ENCODE peak calls at places on chromosomes 5 and 9, in four cellular contexts. C, J, V and S are unnamed samples.

GRCh38 chr5:73266309-73266708 is 93.3 kb downstream of the TMEM174 start:
- DNase-seq in C (no peak), J (no peak), V (no peak), S (no peak)

GRCh38 chr9:133494636-133495326 is 15.9 kb upstream of the SLC2A6 start:
- DNase-seq in C (no peak), J (peak; percentile 16), V (no peak), S (no peak)

GRCh38 chr5:2220741-2221140 is 338.0 kb upstream of the IRX4 start:
- DNase-seq in C (no peak), J (no peak), V (no peak), S (no peak)

GRCh38 chr5:68534131-68534940 is 318.8 kb downstream of the PIK3R1 start:
- DNase-seq in C (no peak), J (peak; percentile 2), V (no peak), S (no peak)

GRCh38 chr5:172634106-172634899 is 6.8 kb upstream of the NEURL1B start:
- DNase-seq in C (no peak), J (no peak), V (no peak), S (no peak)

GRCh38 chr9:128251701-128252100 is 24.1 kb downstream of the GOLGA2 start:
- DNase-seq in C (no peak), J (no peak), V (peak; percentile 29), S (no peak)

GRCh38 chr5:32311404-32312193 is 1.1 kb downstream of the MTMR12 start:
- DNase-seq in C (no peak), J (no peak), V (no peak), S (no peak)

GRCh38 chr9:38435526-38435925 is 11.3 kb upstream of the IGFBPL1 start:
- DNase-seq in C (no peak), J (no peak), V (no peak), S (no peak)

GRCh38 chr9:86359480-86359879 is 5.3 kb upstream of the TUT7 start:
- DNase-seq in C (no peak), J (no peak), V (no peak), S (no peak)

GRCh38 chr5:79773612-79774011 is 84.0 kb downstream of the CMYA5 start:
- DNase-seq in C (no peak), J (no peak), V (no peak), S (no peak)

GRCh38 chr5:91311697-91312501 is 71.2 kb downstream of the ARRDC3 start:
- DNase-seq in C (no peak), J (peak; percentile 31), V (no peak), S (peak; percentile 23)

GRCh38 chr5:150130493-150130922 is 25.1 kb downstream of the PDGFRB start:
- DNase-seq in C (peak; percentile 63), J (no peak), V (no peak), S (no peak)

GRCh38 chr9:127122176-127123151 is at the start of gene ANGPTL2:
- DNase-seq in C (peak; percentile 91), J (peak; percentile 43), V (no peak), S (no peak)

GRCh38 chr9:68704804-68705635 is at the start of gene PIP5K1B:
- DNase-seq in C (peak; percentile 83), J (peak; percentile 70), V (peak; percentile 82), S (peak; percentile 81)

GRCh38 chr5:176793736-176794135 is 16.6 kb upstream of the UNC5A start:
- DNase-seq in C (no peak), J (no peak), V (no peak), S (no peak)

GRCh38 chr5:69364414-69364813 is 4.9 kb downstream of the AK6 start:
- DNase-seq in C (no peak), J (peak; percentile 29), V (peak; percentile 36), S (peak; percentile 28)

GRCh38 chr5:154356256-154356655 is 89.5 kb upstream of the SAP30L start:
- DNase-seq in C (no peak), J (no peak), V (no peak), S (no peak)

GRCh38 chr9:130682490-130683121 is 11.0 kb upstream of the EXOSC2 start:
- DNase-seq in C (peak; percentile 79), J (peak; percentile 62), V (peak; percentile 77), S (peak; percentile 77)

GRCh38 chr9:133707065-133707760 is 30.9 kb downstream of the SARDH start:
- DNase-seq in C (peak; percentile 8), J (no peak), V (no peak), S (no peak)

GRCh38 chr9:133716564-133717112 is 21.5 kb downstream of the SARDH start:
- DNase-seq in C (no peak), J (no peak), V (no peak), S (no peak)

GRCh38 chr9:70534058-70534457 is 119.6 kb upstream of the KLF9 start:
- DNase-seq in C (no peak), J (no peak), V (no peak), S (no peak)

GRCh38 chr5:64763948-64764503 is 4.5 kb downstream of the SREK1IP1 start:
- DNase-seq in C (no peak), J (no peak), V (no peak), S (no peak)

GRCh38 chr5:122153230-122153629 is 23.9 kb downstream of the ZNF474 start:
- DNase-seq in C (no peak), J (no peak), V (no peak), S (no peak)

GRCh38 chr5:14440598-14441401 is 140.8 kb upstream of the OTULINL start:
- DNase-seq in C (no peak), J (no peak), V (no peak), S (no peak)

GRCh38 chr9:116673375-116673774 is 13.7 kb upstream of the TRIM32 start:
- DNase-seq in C (no peak), J (no peak), V (no peak), S (no peak)

GRCh38 chr5:65101706-65102105 is 333.0 kb downstream of the CWC27 start:
- DNase-seq in C (no peak), J (no peak), V (no peak), S (no peak)

GRCh38 chr9:84955971-84956370 is 286.4 kb downstream of the NTRK2 start:
- DNase-seq in C (no peak), J (no peak), V (no peak), S (no peak)

GRCh38 chr5:181176258-181176952 is 28.6 kb downstream of the TRIM7 start:
- DNase-seq in C (no peak), J (no peak), V (no peak), S (no peak)

GRCh38 chr5:181170996-181171395 is 23.6 kb downstream of the OR2V2 start:
- DNase-seq in C (no peak), J (no peak), V (no peak), S (no peak)

GRCh38 chr5:181171782-181172181 is 24.4 kb downstream of the OR2V2 start:
- DNase-seq in C (no peak), J (no peak), V (no peak), S (no peak)

GRCh38 chr5:181173027-181173419 is 25.6 kb downstream of the OR2V2 start:
- DNase-seq in C (no peak), J (no peak), V (no peak), S (no peak)

DNA sequence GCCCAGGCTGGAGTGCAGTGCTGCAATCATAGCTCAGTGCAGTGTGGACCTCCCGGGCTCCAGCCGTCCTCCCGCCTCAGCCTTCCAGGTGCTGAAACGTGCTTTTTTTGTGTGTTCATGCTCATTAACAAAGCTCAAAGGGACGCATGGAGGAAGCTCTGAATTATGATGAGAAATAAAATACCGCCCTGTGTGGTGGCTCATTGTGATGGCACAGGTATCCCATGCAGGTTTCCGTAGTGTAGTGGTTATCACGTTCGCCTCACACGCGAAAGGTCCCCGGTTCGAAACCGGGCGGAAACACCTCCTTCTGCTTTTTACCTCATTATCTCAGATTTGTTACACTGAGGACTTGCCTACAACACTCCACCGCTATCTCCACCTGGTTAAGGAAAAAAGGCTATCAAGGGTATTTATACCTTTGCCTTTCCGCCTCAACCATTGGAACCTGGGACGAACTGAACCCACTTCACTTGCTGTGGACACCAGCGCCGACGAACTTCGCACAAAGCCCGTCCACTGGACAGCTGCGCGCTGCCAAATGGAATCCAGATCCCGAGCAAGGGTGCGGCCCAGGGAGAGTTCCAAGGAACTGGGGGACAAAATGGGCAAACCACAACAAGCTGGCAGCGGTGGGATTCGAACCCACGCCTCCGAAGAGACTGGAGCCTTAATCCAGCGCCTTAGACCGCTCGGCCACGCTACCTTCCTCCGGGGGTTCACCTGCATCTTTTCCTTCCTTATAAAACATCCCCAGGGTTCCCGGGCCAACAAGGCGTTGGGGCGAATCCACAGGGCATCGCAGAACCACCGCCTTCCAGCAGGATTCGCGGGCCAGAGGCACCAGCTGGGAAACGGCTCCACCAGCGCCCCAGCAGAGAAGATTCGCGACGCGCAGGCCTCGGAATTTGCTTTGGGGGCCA is 26.3 kb downstream of the OR2V2 start:
- DNase-seq in C (peak; percentile 92), J (peak; percentile 39), V (peak; percentile 53), S (peak; percentile 62)
- TF ChIP-seq ELF4 in C (no peak), J (no peak), V (no peak), S (no peak)

GRCh38 chr5:137254153-137254552 is 245.0 kb downstream of the SPOCK1 start:
- DNase-seq in C (no peak), J (no peak), V (no peak), S (no peak)
- TF ChIP-seq ELF4 in C (no peak), J (no peak), V (no peak), S (no peak)

GRCh38 chr9:112360047-112360804 is 19.7 kb upstream of the HSDL2 start:
- DNase-seq in C (no peak), J (no peak), V (no peak), S (no peak)

GRCh38 chr9:112366591-112366990 is 13.3 kb upstream of the HSDL2 start:
- DNase-seq in C (peak; percentile 54), J (peak; percentile 39), V (no peak), S (no peak)

GRCh38 chr9:112367465-112367864 is 12.4 kb upstream of the HSDL2 start:
- DNase-seq in C (no peak), J (no peak), V (no peak), S (no peak)

DNA sequence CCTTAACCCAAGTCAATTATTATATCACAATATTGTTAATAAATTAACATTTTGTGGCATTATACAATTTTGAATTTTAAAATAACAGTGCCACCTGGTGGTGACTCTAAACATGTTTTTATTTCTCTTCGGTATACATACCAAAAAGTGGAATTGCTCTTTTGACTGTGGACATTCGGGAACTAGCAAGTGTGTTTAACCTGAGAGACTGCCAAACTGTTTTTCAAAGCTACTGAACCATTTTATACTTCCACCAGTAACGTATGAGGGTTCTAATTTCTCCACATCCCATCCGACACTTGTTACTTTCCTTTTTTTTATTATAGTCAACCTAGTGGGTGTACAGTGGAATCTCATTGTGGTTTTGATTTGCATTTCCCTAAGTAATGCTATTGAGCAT is 18.3 kb upstream of the HSDL2 start:
- DNase-seq in C (no peak), J (peak; percentile 37), V (no peak), S (peak; percentile 18)
- TF ChIP-seq ELF4 in C (no peak), J (no peak), V (no peak), S (no peak)

DNA sequence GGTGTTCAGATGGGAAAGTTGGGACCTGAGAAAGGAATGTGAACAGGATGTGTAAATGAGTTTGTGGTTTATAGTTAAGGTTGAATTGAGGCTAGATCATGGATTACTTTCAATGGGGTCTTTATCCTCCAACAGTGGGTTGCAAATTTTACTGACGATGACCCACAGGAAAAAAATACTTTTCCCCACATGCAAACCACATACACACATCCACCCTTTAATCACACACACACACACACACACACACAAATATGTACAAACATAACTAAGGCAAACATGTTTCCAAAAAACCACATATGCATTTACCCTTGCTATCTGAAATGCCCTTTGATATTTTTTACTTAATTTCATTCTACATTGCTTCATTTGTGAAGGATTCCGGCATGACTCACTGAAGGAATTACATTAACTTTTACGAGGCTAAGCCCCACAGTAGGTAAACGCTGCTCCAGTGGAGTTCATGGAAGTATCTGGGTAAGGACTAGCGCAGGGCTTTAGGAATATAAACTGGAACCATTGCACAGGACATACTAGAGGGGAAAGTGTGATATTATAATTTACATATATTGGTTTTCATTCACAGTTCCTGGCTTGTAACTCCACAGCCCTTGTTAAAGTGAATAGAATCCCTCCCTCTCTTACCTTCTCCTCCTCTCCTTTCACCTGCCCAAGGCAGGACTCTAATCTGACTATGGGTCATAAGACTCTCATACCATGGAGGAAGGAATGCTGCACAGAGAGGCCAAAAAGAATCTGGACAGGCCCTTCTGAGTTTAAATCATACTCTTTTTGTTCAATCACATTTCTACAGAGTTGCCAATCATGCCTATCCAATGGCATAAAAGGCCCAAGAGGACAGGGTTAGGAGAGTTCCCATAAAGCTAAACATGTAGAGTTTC is 8.5 kb upstream of the SPEF2 start:
- DNase-seq in C (no peak), J (no peak), V (no peak), S (no peak)
- TF ChIP-seq ELF4 in C (no peak), J (no peak), V (no peak), S (no peak)